ENCODE peak calls at places on chromosomes 16 and 17, in ten cellular contexts. X is NCI-H1092, W is OCI-LY7, O is amygdala, F is frontal cortex, V is SK-N-DZ, K is prostate gland, S is fibroblast of lung, U is GM18507, G is left colon. I is an unnamed sample.

GRCh38 chr16:71961066-71962039 is 38.8 kb downstream of the PKD1L3 start:
- DNase-seq in V (peak), K (peak), F (peak), O (peak), U (peak), G (peak), X (peak), W (peak), S (peak), I (peak)

GRCh38 chr17:32335647-32336046 is 6.3 kb downstream of the C17orf75 start:
- DNase-seq in O (no peak), X (no peak), V (no peak), U (no peak), G (no peak), K (no peak), W (no peak), S (peak), F (no peak), I (no peak)

GRCh38 chr17:33647976-33648375 is 354.9 kb upstream of the ASIC2 start:
- DNase-seq in X (no peak), W (peak), K (no peak), G (peak), S (no peak), O (no peak), U (no peak), V (peak), F (no peak), I (no peak)

GRCh38 chr17:518047-518735 is 165.6 kb upstream of the RPH3AL start:
- DNase-seq in V (no peak), F (no peak), O (no peak), K (no peak), S (no peak), X (no peak), U (no peak), G (no peak), W (no peak), I (no peak)

GRCh38 chr16:71777329-71777728 is 31.3 kb downstream of the AP1G1 start:
- DNase-seq in G (no peak), O (no peak), X (no peak), U (no peak), S (no peak), W (no peak), V (no peak), F (no peak), K (no peak), I (no peak)

GRCh38 chr16:83619381-83620150 is 188.2 kb upstream of the HSBP1 start:
- DNase-seq in S (no peak), F (no peak), V (no peak), W (no peak), X (no peak), O (no peak), U (no peak), G (no peak), K (no peak), I (no peak)

GRCh38 chr17:77770331-77771105 is 188.0 kb upstream of the TNRC6C start:
- DNase-seq in O (no peak), F (no peak), V (peak), K (no peak), X (no peak), U (no peak), G (no peak), W (no peak), S (no peak), I (no peak)

GRCh38 chr16:22322741-22323140 is 25.5 kb downstream of the POLR3E start:
- DNase-seq in K (no peak), W (no peak), G (no peak), S (no peak), F (no peak), O (no peak), X (no peak), V (no peak), U (no peak), I (peak)

GRCh38 chr17:81488276-81488860 is 24.2 kb downstream of the ACTG1 start:
- DNase-seq in K (no peak), S (no peak), X (no peak), O (no peak), F (no peak), U (no peak), W (peak), V (no peak), G (no peak), I (no peak)

GRCh38 chr17:43556292-43556691 is 10.2 kb upstream of the ETV4 start:
- DNase-seq in U (no peak), V (no peak), O (no peak), X (no peak), W (no peak), G (peak), K (no peak), S (peak), F (no peak), I (no peak)

GRCh38 chr17:37714897-37715296 is 30.0 kb downstream of the HNF1B start:
- DNase-seq in U (no peak), X (no peak), W (no peak), O (no peak), K (no peak), S (no peak), V (no peak), F (no peak), G (no peak), I (no peak)

GRCh38 chr17:15213381-15214087 is 51.6 kb downstream of the PMP22 start:
- DNase-seq in U (no peak), G (no peak), F (no peak), K (no peak), S (peak), V (no peak), W (peak), X (no peak), O (no peak), I (no peak)

GRCh38 chr17:42681976-42682375 is 333 bp upstream of the CCR10 start:
- DNase-seq in K (no peak), V (no peak), G (no peak), S (no peak), W (no peak), U (no peak), F (no peak), O (no peak), X (no peak), I (no peak)

GRCh38 chr16:79402920-79403319 is 197.6 kb downstream of the MAF start:
- DNase-seq in X (no peak), S (no peak), O (no peak), V (no peak), F (no peak), U (no peak), K (no peak), W (no peak), G (no peak), I (no peak)

GRCh38 chr17:80997471-80998387 is 6.1 kb downstream of the CHMP6 start:
- DNase-seq in U (no peak), V (no peak), F (no peak), S (no peak), K (no peak), X (no peak), G (no peak), O (no peak), W (no peak), I (no peak)

GRCh38 chr16:63789603-63790002 is 1332.3 kb downstream of the CDH11 start:
- DNase-seq in S (no peak), G (no peak), K (no peak), F (no peak), W (peak), X (no peak), V (no peak), U (no peak), O (no peak), I (no peak)

GRCh38 chr16:85249418-85249817 is 137.1 kb upstream of the CIBAR2 start:
- DNase-seq in O (peak), G (no peak), V (no peak), F (no peak), U (no peak), W (no peak), K (no peak), S (no peak), X (no peak), I (no peak)

GRCh38 chr16:15811778-15812750 is 44.8 kb downstream of the MYH11 start:
- DNase-seq in O (no peak), F (no peak), S (peak), G (no peak), V (peak), W (no peak), U (no peak), X (no peak), K (peak), I (peak)

GRCh38 chr16:68642436-68643064 is 2.6 kb upstream of the CDH3 start:
- DNase-seq in F (no peak), V (peak), X (peak), S (no peak), K (no peak), G (peak), O (no peak), U (no peak), W (no peak), I (no peak)

GRCh38 chr17:67779098-67779672 is 46.1 kb upstream of the BPTF start:
- DNase-seq in K (peak), W (peak), S (peak), V (peak), X (peak), O (no peak), G (peak), F (no peak), U (no peak), I (no peak)

GRCh38 chr16:69883744-69884143 is 67.4 kb upstream of the CLEC18A start:
- DNase-seq in S (no peak), W (no peak), X (no peak), K (no peak), F (no peak), V (no peak), G (no peak), U (no peak), O (no peak), I (no peak)